ENCODE peak calls at places on chromosome 21, in ten cellular contexts. One of them, this sample, is unnamed.

GRCh38 chr21:42855143-42855936 is 24.0 kb downstream of the WDR4 start:
- DNase-seq in T-cell: no peak
- DNase-seq in tibial nerve: no peak
- DNase-seq in NCI-H1105: no peak
- DNase-seq in foreskin fibroblast: no peak
- DNase-seq in GM12891: no peak
- DNase-seq in AG10803: no peak
- DNase-seq in activated T-cell treated with anti-CD3 and anti-CD28 coated beads for 24 hours: no peak
- DNase-seq in activated naive CD4-positive, alpha-beta T cell treated with anti-CD3 and anti-CD28 coated beads, Interleukin-2, amount 50 U/mL, for 72 hours: no peak
- DNase-seq in AG09319: no peak
- DNase-seq in this sample: no peak

GRCh38 chr21:46324390-46325072 is 575 bp downstream of the PCNT start:
- DNase-seq in activated T-cell treated with anti-CD3 and anti-CD28 coated beads for 24 hours: peak
- DNase-seq in AG09319: peak
- DNase-seq in foreskin fibroblast: peak
- DNase-seq in AG10803: peak
- DNase-seq in T-cell: peak
- DNase-seq in NCI-H1105: peak
- DNase-seq in tibial nerve: peak
- DNase-seq in activated naive CD4-positive, alpha-beta T cell treated with anti-CD3 and anti-CD28 coated beads, Interleukin-2, amount 50 U/mL, for 72 hours: peak
- DNase-seq in GM12891: peak
- DNase-seq in this sample: peak

GRCh38 chr21:24856326-24856725 is 751.0 kb downstream of the MRPL39 start:
- DNase-seq in GM12891: no peak
- DNase-seq in foreskin fibroblast: no peak
- DNase-seq in AG10803: no peak
- DNase-seq in activated naive CD4-positive, alpha-beta T cell treated with anti-CD3 and anti-CD28 coated beads, Interleukin-2, amount 50 U/mL, for 72 hours: no peak
- DNase-seq in tibial nerve: no peak
- DNase-seq in activated T-cell treated with anti-CD3 and anti-CD28 coated beads for 24 hours: no peak
- DNase-seq in AG09319: no peak
- DNase-seq in NCI-H1105: no peak
- DNase-seq in T-cell: no peak
- DNase-seq in this sample: no peak

GRCh38 chr21:35743571-35743970 is 316.8 kb downstream of the SETD4 start:
- DNase-seq in tibial nerve: no peak
- DNase-seq in AG10803: peak
- DNase-seq in NCI-H1105: no peak
- DNase-seq in T-cell: no peak
- DNase-seq in activated naive CD4-positive, alpha-beta T cell treated with anti-CD3 and anti-CD28 coated beads, Interleukin-2, amount 50 U/mL, for 72 hours: no peak
- DNase-seq in activated T-cell treated with anti-CD3 and anti-CD28 coated beads for 24 hours: no peak
- DNase-seq in foreskin fibroblast: no peak
- DNase-seq in AG09319: no peak
- DNase-seq in GM12891: no peak
- DNase-seq in this sample: no peak

GRCh38 chr21:45050361-45050785 is 24.0 kb upstream of the ADARB1 start:
- DNase-seq in foreskin fibroblast: no peak
- DNase-seq in tibial nerve: no peak
- DNase-seq in AG09319: no peak
- DNase-seq in activated naive CD4-positive, alpha-beta T cell treated with anti-CD3 and anti-CD28 coated beads, Interleukin-2, amount 50 U/mL, for 72 hours: no peak
- DNase-seq in T-cell: no peak
- DNase-seq in AG10803: peak
- DNase-seq in NCI-H1105: no peak
- DNase-seq in GM12891: no peak
- DNase-seq in activated T-cell treated with anti-CD3 and anti-CD28 coated beads for 24 hours: no peak
- DNase-seq in this sample: no peak

GRCh38 chr21:39728341-39728740 is 16.6 kb upstream of the IGSF5 start:
- DNase-seq in activated T-cell treated with anti-CD3 and anti-CD28 coated beads for 24 hours: no peak
- DNase-seq in NCI-H1105: no peak
- DNase-seq in T-cell: no peak
- DNase-seq in AG09319: no peak
- DNase-seq in tibial nerve: no peak
- DNase-seq in GM12891: no peak
- DNase-seq in foreskin fibroblast: no peak
- DNase-seq in AG10803: no peak
- DNase-seq in activated naive CD4-positive, alpha-beta T cell treated with anti-CD3 and anti-CD28 coated beads, Interleukin-2, amount 50 U/mL, for 72 hours: no peak
- DNase-seq in this sample: no peak

GRCh38 chr21:35222541-35222941 is 173.4 kb upstream of the RUNX1 start:
- DNase-seq in GM12891: no peak
- DNase-seq in tibial nerve: no peak
- DNase-seq in T-cell: no peak
- DNase-seq in activated T-cell treated with anti-CD3 and anti-CD28 coated beads for 24 hours: no peak
- DNase-seq in activated naive CD4-positive, alpha-beta T cell treated with anti-CD3 and anti-CD28 coated beads, Interleukin-2, amount 50 U/mL, for 72 hours: peak
- DNase-seq in AG10803: peak
- DNase-seq in AG09319: no peak
- DNase-seq in foreskin fibroblast: no peak
- DNase-seq in NCI-H1105: no peak
- DNase-seq in this sample: no peak

GRCh38 chr21:34947122-34947534 is 102.0 kb downstream of the RUNX1 start:
- DNase-seq in foreskin fibroblast: no peak
- DNase-seq in activated T-cell treated with anti-CD3 and anti-CD28 coated beads for 24 hours: no peak
- DNase-seq in activated naive CD4-positive, alpha-beta T cell treated with anti-CD3 and anti-CD28 coated beads, Interleukin-2, amount 50 U/mL, for 72 hours: no peak
- DNase-seq in tibial nerve: no peak
- DNase-seq in AG10803: no peak
- DNase-seq in NCI-H1105: no peak
- DNase-seq in AG09319: no peak
- DNase-seq in T-cell: no peak
- DNase-seq in GM12891: no peak
- DNase-seq in this sample: no peak

GRCh38 chr21:33067457-33067856 is 2.5 kb upstream of the OLIG1 start:
- DNase-seq in GM12891: no peak
- DNase-seq in foreskin fibroblast: no peak
- DNase-seq in NCI-H1105: no peak
- DNase-seq in AG10803: no peak
- DNase-seq in T-cell: no peak
- DNase-seq in tibial nerve: no peak
- DNase-seq in activated naive CD4-positive, alpha-beta T cell treated with anti-CD3 and anti-CD28 coated beads, Interleukin-2, amount 50 U/mL, for 72 hours: no peak
- DNase-seq in activated T-cell treated with anti-CD3 and anti-CD28 coated beads for 24 hours: no peak
- DNase-seq in AG09319: no peak
- DNase-seq in this sample: no peak

GRCh38 chr21:41669533-41669830 is 97.4 kb downstream of the RIPK4 start:
- DNase-seq in foreskin fibroblast: no peak
- DNase-seq in AG09319: no peak
- DNase-seq in NCI-H1105: no peak
- DNase-seq in tibial nerve: no peak
- DNase-seq in activated naive CD4-positive, alpha-beta T cell treated with anti-CD3 and anti-CD28 coated beads, Interleukin-2, amount 50 U/mL, for 72 hours: no peak
- DNase-seq in T-cell: no peak
- DNase-seq in activated T-cell treated with anti-CD3 and anti-CD28 coated beads for 24 hours: no peak
- DNase-seq in AG10803: no peak
- DNase-seq in GM12891: no peak
- DNase-seq in this sample: no peak

GRCh38 chr21:36030581-36031189 is 29.6 kb downstream of the SETD4 start:
- DNase-seq in foreskin fibroblast: no peak
- DNase-seq in T-cell: no peak
- DNase-seq in activated naive CD4-positive, alpha-beta T cell treated with anti-CD3 and anti-CD28 coated beads, Interleukin-2, amount 50 U/mL, for 72 hours: no peak
- DNase-seq in tibial nerve: no peak
- DNase-seq in NCI-H1105: no peak
- DNase-seq in AG09319: no peak
- DNase-seq in AG10803: peak
- DNase-seq in GM12891: no peak
- DNase-seq in activated T-cell treated with anti-CD3 and anti-CD28 coated beads for 24 hours: no peak
- DNase-seq in this sample: no peak

GRCh38 chr21:44370771-44371410 is 17.5 kb downstream of the TRPM2 start:
- DNase-seq in T-cell: no peak
- DNase-seq in tibial nerve: no peak
- DNase-seq in activated T-cell treated with anti-CD3 and anti-CD28 coated beads for 24 hours: no peak
- DNase-seq in AG09319: no peak
- DNase-seq in GM12891: no peak
- DNase-seq in activated naive CD4-positive, alpha-beta T cell treated with anti-CD3 and anti-CD28 coated beads, Interleukin-2, amount 50 U/mL, for 72 hours: peak
- DNase-seq in NCI-H1105: no peak
- DNase-seq in foreskin fibroblast: no peak
- DNase-seq in AG10803: no peak
- DNase-seq in this sample: no peak

GRCh38 chr21:37357691-37358090 is 8.9 kb upstream of the DYRK1A start:
- DNase-seq in activated T-cell treated with anti-CD3 and anti-CD28 coated beads for 24 hours: no peak
- DNase-seq in AG10803: no peak
- DNase-seq in T-cell: no peak
- DNase-seq in AG09319: no peak
- DNase-seq in NCI-H1105: no peak
- DNase-seq in activated naive CD4-positive, alpha-beta T cell treated with anti-CD3 and anti-CD28 coated beads, Interleukin-2, amount 50 U/mL, for 72 hours: no peak
- DNase-seq in tibial nerve: no peak
- DNase-seq in GM12891: no peak
- DNase-seq in foreskin fibroblast: no peak
- DNase-seq in this sample: no peak

GRCh38 chr21:17775431-17776126 is 43.6 kb downstream of the C21orf91 start:
- DNase-seq in activated T-cell treated with anti-CD3 and anti-CD28 coated beads for 24 hours: no peak
- DNase-seq in GM12891: no peak
- DNase-seq in AG10803: no peak
- DNase-seq in T-cell: peak
- DNase-seq in tibial nerve: no peak
- DNase-seq in AG09319: no peak
- DNase-seq in foreskin fibroblast: no peak
- DNase-seq in NCI-H1105: no peak
- DNase-seq in activated naive CD4-positive, alpha-beta T cell treated with anti-CD3 and anti-CD28 coated beads, Interleukin-2, amount 50 U/mL, for 72 hours: peak
- DNase-seq in this sample: peak

GRCh38 chr21:26131554-26131953 is 39.0 kb downstream of the APP start:
- DNase-seq in foreskin fibroblast: no peak
- DNase-seq in GM12891: no peak
- DNase-seq in tibial nerve: no peak
- DNase-seq in activated T-cell treated with anti-CD3 and anti-CD28 coated beads for 24 hours: no peak
- DNase-seq in AG10803: no peak
- DNase-seq in T-cell: no peak
- DNase-seq in activated naive CD4-positive, alpha-beta T cell treated with anti-CD3 and anti-CD28 coated beads, Interleukin-2, amount 50 U/mL, for 72 hours: no peak
- DNase-seq in AG09319: no peak
- DNase-seq in NCI-H1105: no peak
- DNase-seq in this sample: no peak

GRCh38 chr21:27143476-27143875 is 176.6 kb upstream of the ADAMTS5 start:
- DNase-seq in tibial nerve: no peak
- DNase-seq in activated T-cell treated with anti-CD3 and anti-CD28 coated beads for 24 hours: no peak
- DNase-seq in T-cell: no peak
- DNase-seq in GM12891: no peak
- DNase-seq in foreskin fibroblast: no peak
- DNase-seq in AG09319: no peak
- DNase-seq in NCI-H1105: no peak
- DNase-seq in AG10803: no peak
- DNase-seq in activated naive CD4-positive, alpha-beta T cell treated with anti-CD3 and anti-CD28 coated beads, Interleukin-2, amount 50 U/mL, for 72 hours: no peak
- DNase-seq in this sample: no peak

GRCh38 chr21:26847951-26848350 is 2.7 kb upstream of the ADAMTS1 start:
- DNase-seq in AG09319: no peak
- DNase-seq in foreskin fibroblast: no peak
- DNase-seq in T-cell: no peak
- DNase-seq in GM12891: no peak
- DNase-seq in tibial nerve: no peak
- DNase-seq in AG10803: no peak
- DNase-seq in NCI-H1105: no peak
- DNase-seq in activated naive CD4-positive, alpha-beta T cell treated with anti-CD3 and anti-CD28 coated beads, Interleukin-2, amount 50 U/mL, for 72 hours: no peak
- DNase-seq in activated T-cell treated with anti-CD3 and anti-CD28 coated beads for 24 hours: no peak
- DNase-seq in this sample: no peak

GRCh38 chr21:31772674-31773555 is 41.0 kb upstream of the SCAF4 start:
- DNase-seq in T-cell: no peak
- DNase-seq in activated T-cell treated with anti-CD3 and anti-CD28 coated beads for 24 hours: no peak
- DNase-seq in activated naive CD4-positive, alpha-beta T cell treated with anti-CD3 and anti-CD28 coated beads, Interleukin-2, amount 50 U/mL, for 72 hours: no peak
- DNase-seq in AG10803: no peak
- DNase-seq in tibial nerve: no peak
- DNase-seq in AG09319: no peak
- DNase-seq in NCI-H1105: no peak
- DNase-seq in GM12891: peak
- DNase-seq in foreskin fibroblast: no peak
- DNase-seq in this sample: no peak

GRCh38 chr21:29625990-29626389 is 313.8 kb downstream of the GRIK1 start:
- DNase-seq in AG09319: no peak
- DNase-seq in activated naive CD4-positive, alpha-beta T cell treated with anti-CD3 and anti-CD28 coated beads, Interleukin-2, amount 50 U/mL, for 72 hours: no peak
- DNase-seq in NCI-H1105: no peak
- DNase-seq in tibial nerve: no peak
- DNase-seq in foreskin fibroblast: no peak
- DNase-seq in activated T-cell treated with anti-CD3 and anti-CD28 coated beads for 24 hours: no peak
- DNase-seq in GM12891: no peak
- DNase-seq in T-cell: no peak
- DNase-seq in AG10803: no peak
- DNase-seq in this sample: no peak

GRCh38 chr21:40688106-40688850 is 158.7 kb downstream of the DSCAM start:
- DNase-seq in foreskin fibroblast: no peak
- DNase-seq in T-cell: no peak
- DNase-seq in tibial nerve: no peak
- DNase-seq in activated naive CD4-positive, alpha-beta T cell treated with anti-CD3 and anti-CD28 coated beads, Interleukin-2, amount 50 U/mL, for 72 hours: no peak
- DNase-seq in AG10803: no peak
- DNase-seq in AG09319: no peak
- DNase-seq in NCI-H1105: no peak
- DNase-seq in activated T-cell treated with anti-CD3 and anti-CD28 coated beads for 24 hours: no peak
- DNase-seq in GM12891: no peak
- DNase-seq in this sample: no peak

GRCh38 chr21:36120304-36120902 is 14.5 kb upstream of the CBR3 start:
- DNase-seq in AG10803: peak
- DNase-seq in GM12891: no peak
- DNase-seq in activated T-cell treated with anti-CD3 and anti-CD28 coated beads for 24 hours: no peak
- DNase-seq in activated naive CD4-positive, alpha-beta T cell treated with anti-CD3 and anti-CD28 coated beads, Interleukin-2, amount 50 U/mL, for 72 hours: no peak
- DNase-seq in foreskin fibroblast: no peak
- DNase-seq in NCI-H1105: no peak
- DNase-seq in AG09319: no peak
- DNase-seq in tibial nerve: no peak
- DNase-seq in T-cell: no peak
- DNase-seq in this sample: no peak

GRCh38 chr21:39087238-39087975 is 95.8 kb downstream of the PSMG1 start:
- DNase-seq in AG09319: no peak
- DNase-seq in activated T-cell treated with anti-CD3 and anti-CD28 coated beads for 24 hours: no peak
- DNase-seq in foreskin fibroblast: no peak
- DNase-seq in AG10803: no peak
- DNase-seq in tibial nerve: no peak
- DNase-seq in GM12891: no peak
- DNase-seq in NCI-H1105: no peak
- DNase-seq in activated naive CD4-positive, alpha-beta T cell treated with anti-CD3 and anti-CD28 coated beads, Interleukin-2, amount 50 U/mL, for 72 hours: no peak
- DNase-seq in T-cell: no peak
- DNase-seq in this sample: no peak

GRCh38 chr21:25759573-25759972 is 24.8 kb downstream of the GABPA start:
- DNase-seq in GM12891: no peak
- DNase-seq in NCI-H1105: no peak
- DNase-seq in activated naive CD4-positive, alpha-beta T cell treated with anti-CD3 and anti-CD28 coated beads, Interleukin-2, amount 50 U/mL, for 72 hours: no peak
- DNase-seq in foreskin fibroblast: peak
- DNase-seq in activated T-cell treated with anti-CD3 and anti-CD28 coated beads for 24 hours: no peak
- DNase-seq in AG09319: no peak
- DNase-seq in T-cell: no peak
- DNase-seq in tibial nerve: no peak
- DNase-seq in AG10803: no peak
- DNase-seq in this sample: no peak

GRCh38 chr21:37000381-37000780 is 6.1 kb upstream of the RIPPLY3 start:
- DNase-seq in tibial nerve: no peak
- DNase-seq in T-cell: no peak
- DNase-seq in activated naive CD4-positive, alpha-beta T cell treated with anti-CD3 and anti-CD28 coated beads, Interleukin-2, amount 50 U/mL, for 72 hours: no peak
- DNase-seq in AG09319: no peak
- DNase-seq in activated T-cell treated with anti-CD3 and anti-CD28 coated beads for 24 hours: no peak
- DNase-seq in foreskin fibroblast: no peak
- DNase-seq in GM12891: no peak
- DNase-seq in NCI-H1105: no peak
- DNase-seq in AG10803: no peak
- DNase-seq in this sample: no peak

GRCh38 chr21:31252611-31253010 is 91.5 kb downstream of the TIAM1 start:
- DNase-seq in T-cell: no peak
- DNase-seq in activated naive CD4-positive, alpha-beta T cell treated with anti-CD3 and anti-CD28 coated beads, Interleukin-2, amount 50 U/mL, for 72 hours: no peak
- DNase-seq in foreskin fibroblast: no peak
- DNase-seq in activated T-cell treated with anti-CD3 and anti-CD28 coated beads for 24 hours: no peak
- DNase-seq in GM12891: no peak
- DNase-seq in NCI-H1105: no peak
- DNase-seq in tibial nerve: no peak
- DNase-seq in AG10803: no peak
- DNase-seq in AG09319: no peak
- DNase-seq in this sample: no peak

GRCh38 chr21:22885614-22886013 is 1887.4 kb downstream of the NCAM2 start:
- DNase-seq in foreskin fibroblast: no peak
- DNase-seq in activated naive CD4-positive, alpha-beta T cell treated with anti-CD3 and anti-CD28 coated beads, Interleukin-2, amount 50 U/mL, for 72 hours: no peak
- DNase-seq in AG10803: no peak
- DNase-seq in activated T-cell treated with anti-CD3 and anti-CD28 coated beads for 24 hours: no peak
- DNase-seq in NCI-H1105: no peak
- DNase-seq in AG09319: no peak
- DNase-seq in T-cell: no peak
- DNase-seq in tibial nerve: no peak
- DNase-seq in GM12891: no peak
- DNase-seq in this sample: no peak

GRCh38 chr21:33967086-33967571 is 51.5 kb upstream of the ATP5PO start:
- DNase-seq in tibial nerve: no peak
- DNase-seq in foreskin fibroblast: no peak
- DNase-seq in NCI-H1105: no peak
- DNase-seq in AG09319: no peak
- DNase-seq in AG10803: no peak
- DNase-seq in activated naive CD4-positive, alpha-beta T cell treated with anti-CD3 and anti-CD28 coated beads, Interleukin-2, amount 50 U/mL, for 72 hours: no peak
- DNase-seq in GM12891: no peak
- DNase-seq in activated T-cell treated with anti-CD3 and anti-CD28 coated beads for 24 hours: no peak
- DNase-seq in T-cell: no peak
- DNase-seq in this sample: no peak

GRCh38 chr21:42562816-42563215 is 49.2 kb downstream of the SLC37A1 start:
- DNase-seq in tibial nerve: no peak
- DNase-seq in NCI-H1105: no peak
- DNase-seq in AG10803: no peak
- DNase-seq in GM12891: no peak
- DNase-seq in foreskin fibroblast: no peak
- DNase-seq in activated T-cell treated with anti-CD3 and anti-CD28 coated beads for 24 hours: no peak
- DNase-seq in T-cell: no peak
- DNase-seq in AG09319: no peak
- DNase-seq in activated naive CD4-positive, alpha-beta T cell treated with anti-CD3 and anti-CD28 coated beads, Interleukin-2, amount 50 U/mL, for 72 hours: peak
- DNase-seq in this sample: no peak

This sample was measured in activated T-helper 9 cell treated with anti-CD3 and anti-CD28 coated beads, Interleukin-2, amount 50 U/mL, for 16 hours.